ENCODE peak calls at places on chromosomes 6 and 20, in nine cellular contexts. E is CD8-positive, alpha-beta T cell; H is AG09309; R is fibroblast of the aortic adventitia; S is uterus; A is lower leg skin; M is skeletal muscle cell; X is body of pancreas; J is cardiac muscle cell. Z is an unnamed sample.

GRCh38 chr6:164507197-164507957 is 802.0 kb downstream of the C6orf118 start:
- DNase-seq in S (no peak), E (no peak), M (no peak), H (no peak), J (no peak), R (no peak), A (no peak), X (no peak), Z (no peak)

GRCh38 chr20:805713-806112 is 27.8 kb upstream of the FAM110A start:
- DNase-seq in J (no peak), X (no peak), R (peak; percentile 7), E (no peak), S (no peak), M (no peak), H (no peak), A (no peak), Z (no peak)

GRCh38 chr6:15556711-15557110 is 106.1 kb downstream of the DTNBP1 start:
- DNase-seq in X (no peak), M (no peak), J (no peak), E (no peak), R (no peak), A (no peak), S (no peak), H (no peak), Z (no peak)

GRCh38 chr20:7841967-7842301 is 98.3 kb downstream of the HAO1 start:
- DNase-seq in J (no peak), A (no peak), H (peak; percentile 64), R (peak; percentile 97), E (no peak), S (peak; percentile 39), M (peak; percentile 90), X (no peak), Z (peak; percentile 51)

GRCh38 chr6:145813285-145814034 is 1.1 kb downstream of the FBXO30 start:
- DNase-seq in R (peak; percentile 73), M (peak; percentile 26), X (no peak), H (peak; percentile 48), S (no peak), J (peak; percentile 31), E (no peak), A (no peak), Z (no peak)

GRCh38 chr6:47144306-47144705 is 102.2 kb upstream of the ADGRF1 start:
- DNase-seq in X (no peak), R (peak; percentile 91), A (no peak), S (no peak), E (no peak), H (peak; percentile 84), J (no peak), M (peak; percentile 86), Z (no peak)

GRCh38 chr6:14282326-14282725 is 164.8 kb downstream of the CD83 start:
- DNase-seq in E (no peak), J (no peak), A (no peak), H (no peak), R (no peak), M (no peak), X (no peak), S (no peak), Z (no peak)

GRCh38 chr6:39156763-39157162 is 41.8 kb upstream of the SAYSD1 start:
- DNase-seq in S (no peak), H (no peak), E (no peak), J (no peak), R (no peak), M (no peak), A (no peak), X (no peak), Z (no peak)

GRCh38 chr6:83199173-83199864 is 6.2 kb downstream of the RWDD2A start:
- DNase-seq in R (no peak), J (no peak), A (no peak), M (no peak), X (no peak), E (no peak), S (no peak), H (no peak), Z (no peak)

GRCh38 chr20:1319462-1319861 is 9.5 kb downstream of the SDCBP2 start:
- DNase-seq in E (no peak), H (no peak), A (no peak), R (no peak), X (no peak), J (no peak), S (no peak), M (no peak), Z (no peak)

GRCh38 chr20:6277661-6278060 is 154.8 kb upstream of the FERMT1 start:
- DNase-seq in H (no peak), S (no peak), R (no peak), J (peak; percentile 56), X (no peak), A (no peak), E (no peak), M (no peak), Z (no peak)

GRCh38 chr20:61976275-61976649 is 89.4 kb downstream of the TAF4 start:
- DNase-seq in J (no peak), S (no peak), M (no peak), A (no peak), E (no peak), X (no peak), R (no peak), H (no peak), Z (no peak)

GRCh38 chr6:44271914-44272313 is 1.7 kb downstream of the TMEM151B start:
- DNase-seq in E (no peak), R (no peak), J (no peak), X (no peak), A (no peak), H (no peak), S (no peak), M (no peak), Z (no peak)

GRCh38 chr6:44269168-44269920 is 906 bp upstream of the TMEM151B start:
- DNase-seq in A (no peak), J (no peak), S (no peak), R (no peak), H (no peak), M (no peak), E (no peak), X (no peak), Z (no peak)

GRCh38 chr6:44269921-44270525 is at the start of gene TMEM151B:
- DNase-seq in M (no peak), A (no peak), H (no peak), R (no peak), S (no peak), E (no peak), X (no peak), J (no peak), Z (no peak)

GRCh38 chr6:44271406-44271723 is 1.1 kb downstream of the TMEM151B start:
- DNase-seq in S (no peak), J (no peak), A (no peak), X (no peak), H (no peak), M (no peak), E (no peak), R (no peak), Z (no peak)

GRCh38 chr6:44270526-44271405 is 516 bp downstream of the TMEM151B start:
- DNase-seq in H (no peak), M (no peak), E (no peak), A (no peak), R (no peak), S (no peak), J (peak; percentile 80), X (no peak), Z (no peak)
- H3K4me3 ChIP-seq in H (no peak overlapping the region), M (peak overlapping the region; percentile 33), E (peak overlapping the region; percentile 14), A (no peak overlapping the region), R (no peak overlapping the region), S (peak overlapping the region; percentile 17), J (peak overlapping the region; percentile 52), X (no peak overlapping the region), Z (peak overlapping the region; percentile 22)

GRCh38 chr6:116512709-116513108 is 1.3 kb downstream of the CALHM5 start:
- DNase-seq in E (no peak), R (no peak), S (no peak), J (no peak), X (no peak), M (no peak), A (no peak), H (no peak), Z (no peak)

GRCh38 chr6:116513224-116513875 is 1.9 kb downstream of the CALHM5 start:
- DNase-seq in X (no peak), M (no peak), H (no peak), J (no peak), A (no peak), S (no peak), R (no peak), E (no peak), Z (no peak)

GRCh38 chr6:116514103-116514502 is 2.7 kb downstream of the CALHM5 start:
- DNase-seq in R (no peak), X (no peak), E (no peak), M (no peak), J (no peak), S (no peak), H (no peak), A (no peak), Z (no peak)

GRCh38 chr6:116512155-116512559 is 718 bp downstream of the CALHM5 start:
- DNase-seq in H (no peak), S (no peak), M (no peak), J (no peak), E (no peak), X (no peak), A (no peak), R (no peak), Z (no peak)

GRCh38 chr6:116511424-116512131 is at the start of gene CALHM5:
- DNase-seq in J (peak; percentile 28), X (no peak), R (peak; percentile 97), A (no peak), E (no peak), S (peak; percentile 59), M (peak; percentile 71), H (peak; percentile 79), Z (peak; percentile 78)
- H3K4me3 ChIP-seq in J (no peak within 1 kb of the TSS), X (no peak within 1 kb of the TSS), R (peak within 1 kb of the TSS; percentile 73), A (peak within 1 kb of the TSS; percentile 30), E (no peak within 1 kb of the TSS), S (peak within 1 kb of the TSS; percentile 10), M (peak within 1 kb of the TSS; percentile 52), H (peak within 1 kb of the TSS; percentile 50), Z (peak within 1 kb of the TSS; percentile 66)

DNA sequence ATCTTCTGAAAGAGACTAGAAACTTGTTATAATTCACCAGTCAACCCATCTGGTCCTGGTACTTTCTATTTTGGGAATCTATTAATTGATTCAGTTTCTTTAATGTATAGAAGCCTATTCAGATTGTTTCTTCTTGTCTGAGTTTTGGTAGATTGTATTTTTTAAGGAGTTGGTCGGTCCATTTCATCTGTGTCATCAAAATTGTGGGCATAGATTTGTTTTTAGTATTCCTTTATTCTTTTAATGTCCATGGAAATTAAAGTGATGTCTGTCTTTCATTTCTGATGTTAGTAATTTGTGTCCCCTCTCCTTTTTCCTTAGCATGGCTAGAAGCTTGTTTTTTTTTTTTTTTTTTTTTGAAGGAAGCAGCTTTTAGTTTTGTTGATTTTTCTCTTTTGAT is 15.2 kb downstream of the STXBP5 start:
- DNase-seq in A (no peak), R (no peak), J (no peak), S (no peak), M (no peak), E (no peak), H (no peak), X (no peak), Z (no peak)
- H3K4me3 ChIP-seq in A (no peak overlapping the region), R (no peak overlapping the region), J (no peak overlapping the region), S (no peak overlapping the region), M (no peak overlapping the region), E (no peak overlapping the region), H (no peak overlapping the region), X (no peak overlapping the region), Z (no peak overlapping the region)

GRCh38 chr6:11217360-11218076 is 14.9 kb downstream of the NEDD9 start:
- DNase-seq in R (peak; percentile 25), M (no peak), E (no peak), A (no peak), X (peak; percentile 39), J (no peak), H (no peak), S (no peak), Z (no peak)
- H3K4me3 ChIP-seq in R (no peak overlapping the region), M (no peak overlapping the region), E (no peak overlapping the region), A (no peak overlapping the region), X (no peak overlapping the region), J (no peak overlapping the region), H (no peak overlapping the region), S (no peak overlapping the region), Z (no peak overlapping the region)

GRCh38 chr6:68639826-68640505 is 4.9 kb downstream of the ADGRB3 start:
- DNase-seq in R (no peak), J (no peak), H (no peak), X (no peak), M (no peak), E (no peak), A (no peak), S (no peak), Z (no peak)
- H3K4me3 ChIP-seq in R (no peak overlapping the region), J (peak overlapping the region; percentile 15), H (no peak overlapping the region), X (no peak overlapping the region), M (no peak overlapping the region), E (no peak overlapping the region), A (no peak overlapping the region), S (no peak overlapping the region), Z (no peak overlapping the region)

Z was measured in AG04450.